ENCODE peak calls at places on chromosomes 16 and 17, in seven cellular contexts. One of them, this sample, is unnamed.

GRCh38 chr17:81833921-81834830 is 674 bp downstream of the PPP1R27 start:
- DNase-seq in HEK293T: no peak
- DNase-seq in K562: no peak
- DNase-seq in HepG2: no peak
- DNase-seq in WTC11: no peak
- DNase-seq in HCT116: no peak
- DNase-seq in H1: no peak
- DNase-seq in this sample: no peak

GRCh38 chr17:64491995-64492394 is 4.9 kb downstream of the POLG2 start:
- DNase-seq in HEK293T: no peak
- DNase-seq in K562: no peak
- DNase-seq in HepG2: no peak
- DNase-seq in WTC11: no peak
- DNase-seq in HCT116: no peak
- DNase-seq in H1: no peak
- DNase-seq in this sample: no peak

GRCh38 chr17:78526231-78527025 is 50.8 kb downstream of the DNAH17 start:
- DNase-seq in HEK293T: no peak
- DNase-seq in K562: no peak
- DNase-seq in HepG2: no peak
- DNase-seq in WTC11: no peak
- DNase-seq in HCT116: no peak
- DNase-seq in H1: no peak
- DNase-seq in this sample: no peak

GRCh38 chr16:1678500-1679098 is 520 bp downstream of the JPT2 start:
- DNase-seq in HEK293T: peak; percentile 18
- DNase-seq in K562: no peak
- DNase-seq in HepG2: peak; percentile 12
- DNase-seq in WTC11: no peak
- DNase-seq in HCT116: no peak
- DNase-seq in H1: no peak
- DNase-seq in this sample: no peak

GRCh38 chr16:28932339-28933141 is 769 bp downstream of the CD19 start:
- DNase-seq in HEK293T: no peak
- DNase-seq in K562: no peak
- DNase-seq in HepG2: no peak
- DNase-seq in WTC11: no peak
- DNase-seq in HCT116: no peak
- DNase-seq in H1: no peak
- DNase-seq in this sample: no peak

GRCh38 chr17:7889166-7889584 is 586 bp downstream of the CHD3 start:
- DNase-seq in HEK293T: peak; percentile 26
- DNase-seq in K562: peak; percentile 16
- DNase-seq in HepG2: peak; percentile 85
- DNase-seq in WTC11: peak; percentile 55
- DNase-seq in HCT116: peak; percentile 74
- DNase-seq in H1: no peak
- DNase-seq in this sample: no peak

GRCh38 chr17:80105762-80106161 is 4.4 kb downstream of the GAA start:
- DNase-seq in HEK293T: no peak
- DNase-seq in K562: peak; percentile 59
- DNase-seq in HepG2: no peak
- DNase-seq in WTC11: no peak
- DNase-seq in HCT116: no peak
- DNase-seq in H1: no peak
- DNase-seq in this sample: no peak

GRCh38 chr17:19244796-19245195 is 7.6 kb downstream of the EPN2 start:
- DNase-seq in HEK293T: no peak
- DNase-seq in K562: no peak
- DNase-seq in HepG2: no peak
- DNase-seq in WTC11: no peak
- DNase-seq in HCT116: no peak
- DNase-seq in H1: no peak
- DNase-seq in this sample: no peak

GRCh38 chr16:6125483-6126259 is 1028.1 kb upstream of the EEF2KMT start:
- DNase-seq in HEK293T: no peak
- DNase-seq in K562: no peak
- DNase-seq in HepG2: no peak
- DNase-seq in WTC11: no peak
- DNase-seq in HCT116: no peak
- DNase-seq in H1: no peak
- DNase-seq in this sample: no peak

GRCh38 chr17:82065193-82065637 is 389 bp downstream of the DUS1L start:
- DNase-seq in HEK293T: no peak
- DNase-seq in K562: no peak
- DNase-seq in HepG2: no peak
- DNase-seq in WTC11: no peak
- DNase-seq in HCT116: no peak
- DNase-seq in H1: no peak
- DNase-seq in this sample: no peak

GRCh38 chr16:57358527-57359095 is at the start of gene CCL22:
- DNase-seq in HEK293T: no peak
- DNase-seq in K562: no peak
- DNase-seq in HepG2: no peak
- DNase-seq in WTC11: no peak
- DNase-seq in HCT116: no peak
- DNase-seq in H1: no peak
- DNase-seq in this sample: peak; percentile 45

DNA sequence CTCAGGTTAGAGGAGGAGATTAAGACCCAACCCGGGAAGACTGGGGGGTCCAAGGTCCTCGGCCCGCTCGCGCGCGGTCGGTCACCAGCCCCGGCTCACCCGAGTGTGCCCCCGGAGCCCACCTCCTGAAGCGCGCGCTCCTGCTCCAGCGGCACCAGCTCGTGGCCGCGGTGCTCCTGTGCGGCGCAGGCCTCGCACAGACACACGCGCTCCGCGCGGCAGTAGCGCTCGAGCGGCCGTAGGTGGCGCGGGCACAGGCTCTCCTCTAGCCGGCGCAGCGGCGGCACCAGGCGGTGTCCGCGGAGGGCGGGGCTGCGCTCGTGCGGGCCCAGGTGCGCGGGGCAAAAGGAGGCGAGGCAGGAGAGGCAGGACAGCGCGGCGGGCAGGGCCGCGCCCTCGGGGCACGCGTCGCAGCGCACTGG is 618 bp downstream of the TRIM47 start:
- DNase-seq in HEK293T: peak; percentile 85
- DNase-seq in K562: peak; percentile 65
- DNase-seq in HepG2: peak; percentile 68
- DNase-seq in WTC11: peak; percentile 81
- DNase-seq in HCT116: no peak
- DNase-seq in H1: no peak
- DNase-seq in this sample: no peak
- TF ChIP-seq SP1 in HEK293T: no peak
- TF ChIP-seq SP1 in K562: no peak
- TF ChIP-seq SP1 in HepG2: no peak
- TF ChIP-seq SP1 in WTC11: peak; percentile 47
- TF ChIP-seq SP1 in HCT116: no peak
- TF ChIP-seq SP1 in H1: no peak
- TF ChIP-seq SP1 in this sample: no peak

DNA sequence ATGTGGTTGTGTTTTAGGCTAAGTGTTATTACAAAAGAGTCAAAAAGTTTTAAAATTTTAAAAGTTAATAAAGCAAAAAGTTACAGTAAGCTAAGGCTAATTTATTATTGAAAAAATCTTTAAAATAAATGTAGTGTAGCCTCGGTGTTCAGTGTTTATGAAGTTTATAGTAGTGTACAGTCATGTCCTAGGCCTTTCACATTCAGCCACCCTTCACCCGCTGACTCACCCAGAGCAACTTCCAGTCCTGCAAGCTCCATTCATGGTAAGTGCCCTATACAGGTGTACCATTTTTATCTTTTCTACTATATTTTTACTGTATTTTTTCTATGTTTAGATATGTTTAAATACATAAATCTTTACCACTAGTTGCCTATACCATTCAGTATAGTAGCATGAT is 98.5 kb upstream of the RPRML start:
- DNase-seq in HEK293T: no peak
- DNase-seq in K562: no peak
- DNase-seq in HepG2: no peak
- DNase-seq in WTC11: no peak
- DNase-seq in HCT116: no peak
- DNase-seq in H1: no peak
- DNase-seq in this sample: no peak
- TF ChIP-seq SP1 in HEK293T: no peak
- TF ChIP-seq SP1 in K562: no peak
- TF ChIP-seq SP1 in HepG2: no peak
- TF ChIP-seq SP1 in WTC11: no peak
- TF ChIP-seq SP1 in HCT116: no peak
- TF ChIP-seq SP1 in H1: no peak
- TF ChIP-seq SP1 in this sample: no peak

GRCh38 chr16:87368029-87368765 is 15.4 kb downstream of the FBXO31 start:
- DNase-seq in HEK293T: no peak
- DNase-seq in K562: no peak
- DNase-seq in HepG2: no peak
- DNase-seq in WTC11: no peak
- DNase-seq in HCT116: no peak
- DNase-seq in H1: no peak
- DNase-seq in this sample: no peak

GRCh38 chr16:87369117-87369775 is 14.3 kb downstream of the FBXO31 start:
- DNase-seq in HEK293T: no peak
- DNase-seq in K562: no peak
- DNase-seq in HepG2: no peak
- DNase-seq in WTC11: no peak
- DNase-seq in HCT116: no peak
- DNase-seq in H1: no peak
- DNase-seq in this sample: no peak

GRCh38 chr16:87366288-87366687 is 17.3 kb downstream of the FBXO31 start:
- DNase-seq in HEK293T: no peak
- DNase-seq in K562: no peak
- DNase-seq in HepG2: no peak
- DNase-seq in WTC11: no peak
- DNase-seq in HCT116: no peak
- DNase-seq in H1: no peak
- DNase-seq in this sample: no peak

GRCh38 chr16:87366930-87367329 is 16.6 kb downstream of the FBXO31 start:
- DNase-seq in HEK293T: no peak
- DNase-seq in K562: no peak
- DNase-seq in HepG2: no peak
- DNase-seq in WTC11: no peak
- DNase-seq in HCT116: no peak
- DNase-seq in H1: no peak
- DNase-seq in this sample: no peak

DNA sequence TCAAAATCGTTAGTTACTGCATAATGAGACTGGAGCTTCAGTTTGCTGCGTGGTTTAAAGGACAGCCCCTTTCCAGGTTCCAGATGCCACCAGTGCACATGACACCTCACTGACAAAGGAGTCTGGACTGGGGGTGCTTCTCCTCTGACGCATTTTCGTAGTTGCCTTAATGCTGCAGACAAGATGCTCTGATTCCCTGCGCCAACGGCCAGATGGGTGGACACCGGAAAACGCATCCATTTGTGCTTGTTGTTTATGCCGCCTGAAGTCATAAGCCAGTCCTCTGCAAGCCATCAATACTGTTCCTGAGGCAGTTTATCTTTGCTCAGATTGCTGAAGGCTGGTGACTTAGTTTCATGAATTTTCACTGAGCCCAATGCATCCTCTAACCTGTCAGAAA is 16.0 kb downstream of the FBXO31 start:
- DNase-seq in HEK293T: no peak
- DNase-seq in K562: no peak
- DNase-seq in HepG2: no peak
- DNase-seq in WTC11: no peak
- DNase-seq in HCT116: no peak
- DNase-seq in H1: no peak
- DNase-seq in this sample: no peak
- TF ChIP-seq SP1 in HEK293T: no peak
- TF ChIP-seq SP1 in K562: no peak
- TF ChIP-seq SP1 in HepG2: no peak
- TF ChIP-seq SP1 in WTC11: no peak
- TF ChIP-seq SP1 in HCT116: no peak
- TF ChIP-seq SP1 in H1: no peak
- TF ChIP-seq SP1 in this sample: no peak

GRCh38 chr17:45111838-45112237 is 20.5 kb downstream of the PLCD3 start:
- DNase-seq in HEK293T: no peak
- DNase-seq in K562: no peak
- DNase-seq in HepG2: no peak
- DNase-seq in WTC11: no peak
- DNase-seq in HCT116: no peak
- DNase-seq in H1: no peak
- DNase-seq in this sample: no peak
- TF ChIP-seq SP1 in HEK293T: no peak
- TF ChIP-seq SP1 in K562: no peak
- TF ChIP-seq SP1 in HepG2: no peak
- TF ChIP-seq SP1 in WTC11: no peak
- TF ChIP-seq SP1 in HCT116: no peak
- TF ChIP-seq SP1 in H1: no peak
- TF ChIP-seq SP1 in this sample: no peak

DNA sequence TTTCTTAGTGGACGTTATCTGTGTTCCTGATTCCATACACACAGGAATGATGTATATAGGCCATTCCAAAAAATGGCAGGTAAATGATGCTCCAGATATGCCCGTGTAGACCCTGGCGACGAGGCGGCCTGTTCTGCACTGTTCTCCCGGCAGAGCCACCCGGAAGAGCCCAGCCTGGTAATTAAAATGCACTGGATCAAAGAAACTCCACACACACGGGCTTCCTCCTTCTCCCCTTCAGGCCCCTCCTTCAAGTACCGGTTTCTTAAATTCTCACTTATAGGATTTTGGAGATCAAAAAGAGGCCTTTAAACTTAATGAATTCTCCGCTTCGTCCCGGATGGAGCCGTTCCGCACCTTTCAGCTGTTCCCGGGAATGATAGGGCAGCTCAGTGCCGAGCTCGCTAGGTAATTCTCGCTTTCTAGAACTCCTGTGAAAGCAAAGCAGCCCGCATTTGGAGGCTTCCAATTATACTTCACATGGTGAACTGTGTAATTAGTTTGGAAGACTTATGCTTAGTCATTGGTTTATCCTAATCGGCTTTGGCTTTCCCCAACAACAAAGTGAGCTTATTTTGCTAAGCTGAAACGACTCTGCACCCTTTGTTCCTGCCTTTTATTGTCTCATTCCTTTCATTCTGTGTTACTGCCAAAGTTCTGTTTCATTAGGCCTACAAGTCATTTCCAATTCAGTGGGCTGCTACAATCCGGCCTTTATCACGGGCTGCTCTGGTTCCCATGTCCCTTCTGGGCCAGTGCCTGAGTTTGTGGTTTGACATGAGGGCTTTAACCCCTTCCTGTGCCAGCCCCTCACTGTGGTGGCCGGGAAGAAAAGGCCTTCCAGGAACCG is 150.0 kb downstream of the MSI2 start:
- DNase-seq in HEK293T: no peak
- DNase-seq in K562: no peak
- DNase-seq in HepG2: peak; percentile 61
- DNase-seq in WTC11: no peak
- DNase-seq in HCT116: no peak
- DNase-seq in H1: no peak
- DNase-seq in this sample: no peak
- TF ChIP-seq SP1 in HEK293T: no peak
- TF ChIP-seq SP1 in K562: no peak
- TF ChIP-seq SP1 in HepG2: no peak
- TF ChIP-seq SP1 in WTC11: no peak
- TF ChIP-seq SP1 in HCT116: no peak
- TF ChIP-seq SP1 in H1: no peak
- TF ChIP-seq SP1 in this sample: no peak

GRCh38 chr16:67110136-67110847 is 551 bp downstream of the PHAF1 start:
- DNase-seq in HEK293T: no peak
- DNase-seq in K562: no peak
- DNase-seq in HepG2: no peak
- DNase-seq in WTC11: peak; percentile 28
- DNase-seq in HCT116: no peak
- DNase-seq in H1: no peak
- DNase-seq in this sample: no peak
- TF ChIP-seq SP1 in HEK293T: no peak
- TF ChIP-seq SP1 in K562: no peak
- TF ChIP-seq SP1 in HepG2: no peak
- TF ChIP-seq SP1 in WTC11: no peak
- TF ChIP-seq SP1 in HCT116: no peak
- TF ChIP-seq SP1 in H1: no peak
- TF ChIP-seq SP1 in this sample: no peak

This sample was measured in GM12878.